ENCODE peak calls at places on chromosome 14, in eight cellular contexts. One of them, this sample, is unnamed.

GRCh38 chr14:68693926-68694325 is 98.9 kb downstream of the ZFP36L1 start:
- DNase-seq in heart right ventricle: no peak
- DNase-seq in psoas muscle: no peak
- DNase-seq in GM23338: no peak
- DNase-seq in endothelial cell of umbilical vein: no peak
- DNase-seq in suprapubic skin: peak; percentile 50
- DNase-seq in heart left ventricle: no peak
- DNase-seq in transverse colon: no peak
- DNase-seq in this sample: no peak

GRCh38 chr14:95229749-95230148 is 72.4 kb upstream of the DICER1 start:
- DNase-seq in heart right ventricle: no peak
- DNase-seq in psoas muscle: no peak
- DNase-seq in GM23338: no peak
- DNase-seq in endothelial cell of umbilical vein: no peak
- DNase-seq in suprapubic skin: no peak
- DNase-seq in heart left ventricle: no peak
- DNase-seq in transverse colon: no peak
- DNase-seq in this sample: no peak

GRCh38 chr14:28936601-28937000 is 170.0 kb downstream of the FOXG1 start:
- DNase-seq in heart right ventricle: no peak
- DNase-seq in psoas muscle: no peak
- DNase-seq in GM23338: no peak
- DNase-seq in endothelial cell of umbilical vein: no peak
- DNase-seq in suprapubic skin: no peak
- DNase-seq in heart left ventricle: no peak
- DNase-seq in transverse colon: no peak
- DNase-seq in this sample: no peak

GRCh38 chr14:38108681-38109080 is 99.0 kb upstream of the SSTR1 start:
- DNase-seq in heart right ventricle: no peak
- DNase-seq in psoas muscle: no peak
- DNase-seq in GM23338: no peak
- DNase-seq in endothelial cell of umbilical vein: no peak
- DNase-seq in suprapubic skin: no peak
- DNase-seq in heart left ventricle: no peak
- DNase-seq in transverse colon: no peak
- DNase-seq in this sample: no peak

GRCh38 chr14:33738481-33738880 is 212.4 kb downstream of the EGLN3 start:
- DNase-seq in heart right ventricle: no peak
- DNase-seq in psoas muscle: no peak
- DNase-seq in GM23338: peak; percentile 9
- DNase-seq in endothelial cell of umbilical vein: no peak
- DNase-seq in suprapubic skin: no peak
- DNase-seq in heart left ventricle: no peak
- DNase-seq in transverse colon: no peak
- DNase-seq in this sample: no peak

GRCh38 chr14:58637040-58637390 is 747 bp upstream of the DACT1 start:
- DNase-seq in heart right ventricle: peak; percentile 19
- DNase-seq in psoas muscle: no peak
- DNase-seq in GM23338: no peak
- DNase-seq in endothelial cell of umbilical vein: no peak
- DNase-seq in suprapubic skin: peak; percentile 81
- DNase-seq in heart left ventricle: no peak
- DNase-seq in transverse colon: peak; percentile 62
- DNase-seq in this sample: no peak

GRCh38 chr14:96965885-96966595 is 168.9 kb downstream of the VRK1 start:
- DNase-seq in heart right ventricle: no peak
- DNase-seq in psoas muscle: no peak
- DNase-seq in GM23338: peak; percentile 32
- DNase-seq in endothelial cell of umbilical vein: no peak
- DNase-seq in suprapubic skin: no peak
- DNase-seq in heart left ventricle: no peak
- DNase-seq in transverse colon: no peak
- DNase-seq in this sample: peak; percentile 55

GRCh38 chr14:34911209-34912150 is 36.3 kb upstream of the BAZ1A start:
- DNase-seq in heart right ventricle: no peak
- DNase-seq in psoas muscle: no peak
- DNase-seq in GM23338: no peak
- DNase-seq in endothelial cell of umbilical vein: peak; percentile 26
- DNase-seq in suprapubic skin: no peak
- DNase-seq in heart left ventricle: no peak
- DNase-seq in transverse colon: no peak
- DNase-seq in this sample: no peak

GRCh38 chr14:67650694-67651093 is 23.7 kb downstream of the VTI1B start:
- DNase-seq in heart right ventricle: no peak
- DNase-seq in psoas muscle: no peak
- DNase-seq in GM23338: no peak
- DNase-seq in endothelial cell of umbilical vein: no peak
- DNase-seq in suprapubic skin: no peak
- DNase-seq in heart left ventricle: no peak
- DNase-seq in transverse colon: no peak
- DNase-seq in this sample: no peak

GRCh38 chr14:64899958-64900357 is 14.3 kb upstream of the CHURC1 start:
- DNase-seq in heart right ventricle: no peak
- DNase-seq in psoas muscle: no peak
- DNase-seq in GM23338: no peak
- DNase-seq in endothelial cell of umbilical vein: no peak
- DNase-seq in suprapubic skin: no peak
- DNase-seq in heart left ventricle: no peak
- DNase-seq in transverse colon: no peak
- DNase-seq in this sample: no peak

GRCh38 chr14:65179918-65180724 is 77.8 kb upstream of the MAX start:
- DNase-seq in heart right ventricle: peak; percentile 32
- DNase-seq in psoas muscle: peak; percentile 65
- DNase-seq in GM23338: no peak
- DNase-seq in endothelial cell of umbilical vein: peak; percentile 46
- DNase-seq in suprapubic skin: peak; percentile 81
- DNase-seq in heart left ventricle: peak; percentile 28
- DNase-seq in transverse colon: peak; percentile 42
- DNase-seq in this sample: no peak

GRCh38 chr14:69606816-69607215 is 4.6 kb upstream of the SUSD6 start:
- DNase-seq in heart right ventricle: no peak
- DNase-seq in psoas muscle: no peak
- DNase-seq in GM23338: no peak
- DNase-seq in endothelial cell of umbilical vein: no peak
- DNase-seq in suprapubic skin: no peak
- DNase-seq in heart left ventricle: no peak
- DNase-seq in transverse colon: no peak
- DNase-seq in this sample: no peak

GRCh38 chr14:24712374-24712773 is 78.4 kb upstream of the GZMB start:
- DNase-seq in heart right ventricle: no peak
- DNase-seq in psoas muscle: no peak
- DNase-seq in GM23338: no peak
- DNase-seq in endothelial cell of umbilical vein: no peak
- DNase-seq in suprapubic skin: no peak
- DNase-seq in heart left ventricle: no peak
- DNase-seq in transverse colon: no peak
- DNase-seq in this sample: no peak

GRCh38 chr14:92651793-92652382 is 96.5 kb downstream of the LGMN start:
- DNase-seq in heart right ventricle: peak; percentile 47
- DNase-seq in psoas muscle: peak; percentile 77
- DNase-seq in GM23338: no peak
- DNase-seq in endothelial cell of umbilical vein: no peak
- DNase-seq in suprapubic skin: no peak
- DNase-seq in heart left ventricle: peak; percentile 54
- DNase-seq in transverse colon: peak; percentile 44
- DNase-seq in this sample: no peak

GRCh38 chr14:93402951-93403350 is 27.8 kb upstream of the UNC79 start:
- DNase-seq in heart right ventricle: no peak
- DNase-seq in psoas muscle: no peak
- DNase-seq in GM23338: peak; percentile 24
- DNase-seq in endothelial cell of umbilical vein: no peak
- DNase-seq in suprapubic skin: no peak
- DNase-seq in heart left ventricle: no peak
- DNase-seq in transverse colon: no peak
- DNase-seq in this sample: no peak

GRCh38 chr14:68232643-68233055 is 413.1 kb downstream of the RAD51B start:
- DNase-seq in heart right ventricle: peak; percentile 86
- DNase-seq in psoas muscle: no peak
- DNase-seq in GM23338: no peak
- DNase-seq in endothelial cell of umbilical vein: peak; percentile 99
- DNase-seq in suprapubic skin: peak; percentile 65
- DNase-seq in heart left ventricle: peak; percentile 78
- DNase-seq in transverse colon: peak; percentile 39
- DNase-seq in this sample: no peak

GRCh38 chr14:34387974-34388533 is 74.0 kb downstream of the SPTSSA start:
- DNase-seq in heart right ventricle: no peak
- DNase-seq in psoas muscle: no peak
- DNase-seq in GM23338: no peak
- DNase-seq in endothelial cell of umbilical vein: no peak
- DNase-seq in suprapubic skin: no peak
- DNase-seq in heart left ventricle: no peak
- DNase-seq in transverse colon: no peak
- DNase-seq in this sample: no peak

GRCh38 chr14:54252072-54252730 is 144.6 kb upstream of the CDKN3 start:
- DNase-seq in heart right ventricle: no peak
- DNase-seq in psoas muscle: no peak
- DNase-seq in GM23338: no peak
- DNase-seq in endothelial cell of umbilical vein: no peak
- DNase-seq in suprapubic skin: no peak
- DNase-seq in heart left ventricle: no peak
- DNase-seq in transverse colon: no peak
- DNase-seq in this sample: no peak

GRCh38 chr14:64604854-64605253 is 55.1 kb downstream of the PPP1R36 start:
- DNase-seq in heart right ventricle: no peak
- DNase-seq in psoas muscle: no peak
- DNase-seq in GM23338: no peak
- DNase-seq in endothelial cell of umbilical vein: no peak
- DNase-seq in suprapubic skin: no peak
- DNase-seq in heart left ventricle: no peak
- DNase-seq in transverse colon: no peak
- DNase-seq in this sample: no peak

GRCh38 chr14:53147208-53147607 is 5.9 kb downstream of the DDHD1 start:
- DNase-seq in heart right ventricle: no peak
- DNase-seq in psoas muscle: no peak
- DNase-seq in GM23338: no peak
- DNase-seq in endothelial cell of umbilical vein: no peak
- DNase-seq in suprapubic skin: no peak
- DNase-seq in heart left ventricle: no peak
- DNase-seq in transverse colon: no peak
- DNase-seq in this sample: no peak

GRCh38 chr14:30849354-30849753 is 25.0 kb upstream of the COCH start:
- DNase-seq in heart right ventricle: no peak
- DNase-seq in psoas muscle: no peak
- DNase-seq in GM23338: no peak
- DNase-seq in endothelial cell of umbilical vein: no peak
- DNase-seq in suprapubic skin: no peak
- DNase-seq in heart left ventricle: no peak
- DNase-seq in transverse colon: peak; percentile 17
- DNase-seq in this sample: no peak
- H3K27ac ChIP-seq in heart right ventricle: no peak overlapping the region
- H3K27ac ChIP-seq in psoas muscle: no peak overlapping the region
- H3K27ac ChIP-seq in GM23338: no peak overlapping the region
- H3K27ac ChIP-seq in endothelial cell of umbilical vein: no peak overlapping the region
- H3K27ac ChIP-seq in suprapubic skin: no peak overlapping the region
- H3K27ac ChIP-seq in heart left ventricle: no peak overlapping the region
- H3K27ac ChIP-seq in transverse colon: no peak overlapping the region
- H3K27ac ChIP-seq in this sample: no peak overlapping the region

GRCh38 chr14:100902792-100903191 is 730 bp downstream of the RTL1 start:
- DNase-seq in heart right ventricle: no peak
- DNase-seq in psoas muscle: no peak
- DNase-seq in GM23338: no peak
- DNase-seq in endothelial cell of umbilical vein: no peak
- DNase-seq in suprapubic skin: no peak
- DNase-seq in heart left ventricle: no peak
- DNase-seq in transverse colon: no peak
- DNase-seq in this sample: peak; percentile 52
- H3K27me3 ChIP-seq in heart right ventricle: peaks cover 92% of the 10 kb centered on the region
- H3K27me3 ChIP-seq in psoas muscle: peaks cover 13% of the 10 kb centered on the region
- H3K27me3 ChIP-seq in GM23338: peaks cover 38% of the 10 kb centered on the region
- H3K27me3 ChIP-seq in endothelial cell of umbilical vein: peaks cover 6% of the 10 kb centered on the region
- H3K27me3 ChIP-seq in suprapubic skin: peaks cover 82% of the 10 kb centered on the region
- H3K27me3 ChIP-seq in heart left ventricle: peaks cover 60% of the 10 kb centered on the region
- H3K27me3 ChIP-seq in transverse colon: peaks cover 88% of the 10 kb centered on the region
- H3K27me3 ChIP-seq in this sample: peaks cover 10% of the 10 kb centered on the region

DNA sequence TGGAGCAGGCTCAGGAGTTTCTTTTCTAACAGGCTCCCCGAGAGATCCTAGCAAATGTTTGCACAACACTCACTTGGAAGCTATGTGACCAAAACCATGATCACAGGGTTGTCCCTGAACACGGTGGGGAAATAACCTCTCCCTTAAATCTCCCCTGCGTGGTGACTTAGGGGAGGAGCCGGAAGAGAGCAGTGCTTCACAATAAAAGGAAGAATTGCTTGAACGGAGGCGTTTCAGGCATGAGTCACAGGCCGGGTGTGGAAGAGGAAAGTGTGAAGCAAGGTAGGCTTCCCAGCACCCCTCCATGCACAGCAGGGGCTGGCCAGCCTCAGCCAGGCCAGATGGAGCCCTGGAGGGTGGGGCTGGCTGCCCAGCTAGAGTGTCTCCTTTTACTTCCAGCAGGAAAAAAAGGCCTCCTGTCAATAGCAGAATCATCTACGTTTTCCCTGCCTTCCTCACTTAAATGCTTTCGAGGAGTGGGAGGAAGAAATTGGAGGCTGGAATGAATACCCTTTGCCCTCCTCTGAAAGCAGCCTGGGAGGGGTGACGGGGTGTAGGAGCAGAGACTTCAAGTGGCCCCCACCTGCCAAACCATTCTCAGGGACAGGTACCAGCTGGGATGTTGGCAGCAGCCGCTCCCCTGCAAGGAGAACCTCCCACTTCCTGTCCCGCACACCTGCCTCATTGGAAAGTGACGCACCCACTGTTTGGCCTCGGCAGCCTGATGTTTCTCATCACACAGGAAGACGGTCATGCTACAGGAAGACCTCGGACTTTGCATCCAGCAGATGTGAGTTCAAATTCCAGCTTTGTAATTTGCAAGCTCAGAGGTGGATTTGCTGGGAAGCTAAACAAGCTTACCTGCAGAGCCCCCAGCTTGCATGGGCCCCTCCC is 30.1 kb upstream of the PPP2R5C start:
- DNase-seq in heart right ventricle: peak; percentile 39
- DNase-seq in psoas muscle: no peak
- DNase-seq in GM23338: peak; percentile 46
- DNase-seq in endothelial cell of umbilical vein: peak; percentile 52
- DNase-seq in suprapubic skin: peak; percentile 86
- DNase-seq in heart left ventricle: no peak
- DNase-seq in transverse colon: peak; percentile 92
- DNase-seq in this sample: peak; percentile 90
- TF ChIP-seq CTCF in heart right ventricle: no peak
- TF ChIP-seq CTCF in psoas muscle: no peak
- TF ChIP-seq CTCF in GM23338: no peak
- TF ChIP-seq CTCF in endothelial cell of umbilical vein: no peak
- TF ChIP-seq CTCF in suprapubic skin: no peak
- TF ChIP-seq CTCF in heart left ventricle: no peak
- TF ChIP-seq CTCF in transverse colon: no peak
- TF ChIP-seq CTCF in this sample: no peak

DNA sequence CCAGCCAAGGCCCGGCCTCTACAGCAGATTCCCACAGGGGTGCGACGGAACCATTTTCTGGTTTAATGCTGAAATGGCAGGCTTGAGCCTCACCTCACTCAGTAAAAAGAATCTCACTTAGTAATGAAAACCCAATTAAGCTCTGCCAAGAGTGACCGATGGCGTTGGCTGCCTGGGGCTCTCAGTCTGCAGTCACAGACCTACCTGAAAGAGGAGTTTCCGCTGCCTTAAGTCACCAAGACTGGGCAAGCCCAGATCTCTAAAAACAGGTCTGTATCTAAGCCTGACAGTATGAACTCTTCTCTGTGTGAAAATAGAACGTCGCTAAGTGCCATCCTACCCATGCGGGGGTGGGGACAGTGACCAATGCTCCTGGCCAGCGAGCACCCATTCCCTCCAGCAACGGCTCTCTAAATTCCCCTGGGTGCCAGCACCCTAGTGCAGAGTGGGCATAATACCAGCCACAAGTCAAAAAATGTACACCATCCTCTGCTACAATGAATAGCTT is 107.3 kb downstream of the FOXN3 start:
- DNase-seq in heart right ventricle: no peak
- DNase-seq in psoas muscle: no peak
- DNase-seq in GM23338: no peak
- DNase-seq in endothelial cell of umbilical vein: no peak
- DNase-seq in suprapubic skin: no peak
- DNase-seq in heart left ventricle: no peak
- DNase-seq in transverse colon: no peak
- DNase-seq in this sample: no peak
- H3K27ac ChIP-seq in heart right ventricle: no peak overlapping the region
- H3K27ac ChIP-seq in psoas muscle: peak overlapping the region; percentile 53
- H3K27ac ChIP-seq in GM23338: peak overlapping the region; percentile 61
- H3K27ac ChIP-seq in endothelial cell of umbilical vein: no peak overlapping the region
- H3K27ac ChIP-seq in suprapubic skin: no peak overlapping the region
- H3K27ac ChIP-seq in heart left ventricle: no peak overlapping the region
- H3K27ac ChIP-seq in transverse colon: no peak overlapping the region
- H3K27ac ChIP-seq in this sample: no peak overlapping the region